ENCODE peak calls at places on chromosome 21, in four cellular contexts. One of them, this sample, is unnamed.

GRCh38 chr21:45973475-45974072 is 8.0 kb upstream of the COL6A1 start:
- DNase-seq in K562: peak; percentile 83
- DNase-seq in WTC11: peak; percentile 68
- DNase-seq in GM12878: no peak
- DNase-seq in this sample: peak; percentile 90

GRCh38 chr21:20949884-20950283 is 48.3 kb upstream of the NCAM2 start:
- DNase-seq in GM12878: no peak
- DNase-seq in K562: no peak
- DNase-seq in WTC11: no peak
- DNase-seq in this sample: no peak

GRCh38 chr21:14754259-14754604 is 208.1 kb upstream of the SAMSN1 start:
- DNase-seq in K562: no peak
- DNase-seq in WTC11: no peak
- DNase-seq in GM12878: no peak
- DNase-seq in this sample: no peak

GRCh38 chr21:43313221-43313938 is 113.6 kb downstream of the SIK1 start:
- DNase-seq in WTC11: no peak
- DNase-seq in GM12878: no peak
- DNase-seq in K562: no peak
- DNase-seq in this sample: no peak

GRCh38 chr21:46071082-46071481 is 26.8 kb upstream of the COL6A2 start:
- DNase-seq in GM12878: no peak
- DNase-seq in WTC11: no peak
- DNase-seq in K562: no peak
- DNase-seq in this sample: no peak

GRCh38 chr21:30227128-30227527 is 11.2 kb upstream of the CLDN8 start:
- DNase-seq in K562: no peak
- DNase-seq in WTC11: no peak
- DNase-seq in GM12878: no peak
- DNase-seq in this sample: no peak

GRCh38 chr21:42616366-42617340 is 36.8 kb upstream of the PDE9A start:
- DNase-seq in K562: no peak
- DNase-seq in WTC11: no peak
- DNase-seq in GM12878: no peak
- DNase-seq in this sample: no peak

GRCh38 chr21:28016571-28016970 is 976.1 kb downstream of the LTN1 start:
- DNase-seq in WTC11: no peak
- DNase-seq in GM12878: no peak
- DNase-seq in K562: no peak
- DNase-seq in this sample: no peak

GRCh38 chr21:16420086-16420724 is 690.4 kb downstream of the USP25 start:
- DNase-seq in WTC11: no peak
- DNase-seq in K562: no peak
- DNase-seq in GM12878: no peak
- DNase-seq in this sample: peak; percentile 7

GRCh38 chr21:28154121-28154520 is 838.6 kb downstream of the LTN1 start:
- DNase-seq in K562: no peak
- DNase-seq in WTC11: no peak
- DNase-seq in GM12878: no peak
- DNase-seq in this sample: no peak

GRCh38 chr21:43734131-43734634 is 15.3 kb downstream of the PDXK start:
- DNase-seq in GM12878: no peak
- DNase-seq in K562: no peak
- DNase-seq in WTC11: no peak
- DNase-seq in this sample: no peak

GRCh38 chr21:36478207-36478701 is 1.7 kb downstream of the CLDN14 start:
- DNase-seq in GM12878: no peak
- DNase-seq in K562: no peak
- DNase-seq in WTC11: no peak
- DNase-seq in this sample: no peak
- TF ChIP-seq USF1 in GM12878: no peak
- TF ChIP-seq USF1 in K562: no peak
- TF ChIP-seq USF1 in WTC11: no peak
- TF ChIP-seq USF1 in this sample: no peak

DNA sequence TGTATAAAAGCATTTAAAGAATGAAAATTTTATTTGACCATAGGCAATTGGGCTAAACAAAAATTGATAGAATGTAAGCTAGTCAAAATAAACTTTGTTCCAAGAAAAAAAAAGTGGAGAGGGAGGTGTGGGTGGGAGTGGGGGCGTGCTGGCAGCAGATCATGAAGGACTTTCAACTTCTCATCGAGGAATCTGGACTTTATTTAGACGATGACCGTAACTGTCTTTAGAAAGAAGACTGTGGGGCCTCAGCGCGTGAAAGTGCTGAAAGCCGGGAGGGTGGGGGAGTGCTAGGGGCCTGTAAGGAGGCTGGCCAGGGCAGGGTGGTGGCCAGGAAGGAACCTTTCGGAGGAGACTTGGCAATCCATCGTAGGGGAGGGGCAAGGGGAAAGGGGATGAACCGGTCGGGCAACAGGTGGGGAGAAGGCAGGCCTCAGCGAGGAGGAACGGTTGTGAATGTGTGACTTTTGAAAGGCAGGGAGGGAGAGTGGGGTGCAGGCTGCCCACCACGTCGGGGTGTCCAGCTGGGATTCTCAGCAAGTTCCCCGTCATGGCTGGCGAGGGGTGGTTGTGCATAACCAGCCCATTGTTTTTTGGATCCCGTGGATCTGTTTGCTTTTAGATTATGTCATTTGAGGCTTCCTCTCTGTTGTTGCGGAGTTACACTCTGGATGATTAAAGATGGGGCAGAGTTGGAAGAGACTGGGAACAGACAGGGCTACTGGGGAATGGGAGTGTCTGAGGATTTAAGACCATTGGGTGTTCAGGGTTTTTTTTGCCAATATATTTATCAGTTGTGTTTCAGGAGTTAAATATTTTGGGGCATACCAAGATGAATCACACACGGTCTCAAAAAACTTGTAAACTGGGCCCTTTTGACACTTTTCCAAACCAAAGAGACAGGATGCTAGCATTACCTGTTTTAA is 35.5 kb downstream of the HUNK start:
- DNase-seq in K562: no peak
- DNase-seq in WTC11: peak; percentile 70
- DNase-seq in GM12878: no peak
- DNase-seq in this sample: no peak
- TF ChIP-seq USF1 in K562: no peak
- TF ChIP-seq USF1 in WTC11: no peak
- TF ChIP-seq USF1 in GM12878: no peak
- TF ChIP-seq USF1 in this sample: no peak

DNA sequence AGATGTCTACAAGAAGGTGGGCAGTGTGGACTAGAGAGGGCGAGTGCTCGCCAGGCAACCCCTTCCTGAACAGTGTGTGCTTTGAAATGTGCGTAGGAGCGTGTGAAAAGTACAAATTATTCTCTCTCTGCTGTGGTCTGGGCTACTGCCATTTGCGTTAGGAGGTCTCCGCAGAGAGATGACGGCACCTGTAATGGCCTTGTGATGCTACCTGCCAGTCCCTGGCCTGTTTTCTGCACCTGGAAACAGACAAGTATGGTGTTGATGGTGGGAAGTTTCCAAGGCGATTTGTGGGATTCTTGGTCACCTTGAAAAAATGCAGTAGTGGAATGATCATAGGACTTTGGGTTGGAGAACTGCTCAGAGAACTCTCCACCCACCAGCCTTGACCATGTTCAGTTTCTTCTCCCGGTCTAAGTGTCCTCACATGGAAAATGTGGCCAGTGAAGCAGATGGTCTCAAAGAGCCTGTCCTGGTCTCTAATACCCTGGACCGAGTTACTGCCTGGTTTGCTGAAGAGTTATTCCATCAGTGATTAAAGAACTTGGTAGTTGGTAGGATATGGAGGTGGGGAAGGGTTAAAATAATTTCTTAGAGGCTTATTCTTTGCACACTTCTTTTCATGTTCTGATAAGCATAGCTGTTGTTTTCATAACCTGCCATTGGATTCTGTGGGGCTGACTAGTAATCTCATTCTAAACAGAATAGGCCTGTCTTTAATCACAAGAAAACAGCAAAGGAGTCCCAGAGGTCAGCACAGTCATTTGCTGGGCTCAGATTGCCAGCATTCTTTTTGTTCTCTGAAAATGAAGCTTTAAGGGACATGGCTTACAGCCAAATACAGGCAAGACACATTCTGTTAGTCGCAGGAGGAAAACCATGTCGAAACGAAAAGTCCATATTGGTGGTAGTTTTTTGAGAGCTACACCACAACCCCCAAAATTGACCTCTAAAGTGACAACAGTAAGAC is 74.7 kb downstream of the MRPS6 start:
- DNase-seq in GM12878: no peak
- DNase-seq in WTC11: no peak
- DNase-seq in K562: no peak
- DNase-seq in this sample: no peak
- TF ChIP-seq USF1 in GM12878: no peak
- TF ChIP-seq USF1 in WTC11: no peak
- TF ChIP-seq USF1 in K562: no peak
- TF ChIP-seq USF1 in this sample: no peak

GRCh38 chr21:26966978-26967913 is at the start of gene ADAMTS5:
- DNase-seq in K562: no peak
- DNase-seq in GM12878: no peak
- DNase-seq in WTC11: peak; percentile 58
- DNase-seq in this sample: peak; percentile 80
- TF ChIP-seq USF1 in K562: no peak
- TF ChIP-seq USF1 in GM12878: no peak
- TF ChIP-seq USF1 in WTC11: no peak
- TF ChIP-seq USF1 in this sample: no peak

GRCh38 chr21:38487906-38488639 is 10.2 kb downstream of the ERG start:
- DNase-seq in K562: no peak
- DNase-seq in WTC11: no peak
- DNase-seq in GM12878: no peak
- DNase-seq in this sample: no peak
- TF ChIP-seq USF1 in K562: no peak
- TF ChIP-seq USF1 in WTC11: no peak
- TF ChIP-seq USF1 in GM12878: no peak
- TF ChIP-seq USF1 in this sample: no peak